ENCODE peak calls at places on chromosomes 1 and 21, in five cellular contexts. One of them, this sample, is unnamed.

GRCh38 chr1:182211364-182211763 is 149.9 kb upstream of the ZNF648 start:
- DNase-seq in uterus: no peak
- DNase-seq in sigmoid colon: no peak
- DNase-seq in heart left ventricle: no peak
- DNase-seq in right lobe of liver: no peak
- DNase-seq in this sample: no peak

GRCh38 chr21:46060596-46061061 is 37.3 kb upstream of the COL6A2 start:
- DNase-seq in uterus: peak; percentile 93
- DNase-seq in sigmoid colon: peak; percentile 95
- DNase-seq in heart left ventricle: peak; percentile 84
- DNase-seq in right lobe of liver: no peak
- DNase-seq in this sample: peak; percentile 82

GRCh38 chr1:87956072-87956471 is 627.4 kb downstream of the LMO4 start:
- DNase-seq in uterus: peak; percentile 33
- DNase-seq in sigmoid colon: peak; percentile 67
- DNase-seq in heart left ventricle: peak; percentile 22
- DNase-seq in right lobe of liver: no peak
- DNase-seq in this sample: no peak

GRCh38 chr1:151606384-151606783 is 5.5 kb upstream of the SNX27 start:
- DNase-seq in uterus: no peak
- DNase-seq in sigmoid colon: no peak
- DNase-seq in heart left ventricle: no peak
- DNase-seq in right lobe of liver: no peak
- DNase-seq in this sample: no peak

GRCh38 chr1:22643928-22644327 is 495 bp downstream of the C1QC start:
- DNase-seq in uterus: no peak
- DNase-seq in sigmoid colon: no peak
- DNase-seq in heart left ventricle: no peak
- DNase-seq in right lobe of liver: no peak
- DNase-seq in this sample: no peak

GRCh38 chr1:3631330-3631729 is 6.5 kb downstream of the TPRG1L start:
- DNase-seq in uterus: no peak
- DNase-seq in sigmoid colon: peak; percentile 61
- DNase-seq in heart left ventricle: no peak
- DNase-seq in right lobe of liver: peak; percentile 20
- DNase-seq in this sample: no peak

GRCh38 chr1:39952359-39953110 is 2.4 kb upstream of the MFSD2A start:
- DNase-seq in uterus: no peak
- DNase-seq in sigmoid colon: no peak
- DNase-seq in heart left ventricle: peak; percentile 42
- DNase-seq in right lobe of liver: no peak
- DNase-seq in this sample: no peak

GRCh38 chr1:245229051-245229450 is 74.3 kb downstream of the KIF26B start:
- DNase-seq in uterus: no peak
- DNase-seq in sigmoid colon: no peak
- DNase-seq in heart left ventricle: no peak
- DNase-seq in right lobe of liver: no peak
- DNase-seq in this sample: no peak

GRCh38 chr21:28267449-28267848 is 725.2 kb downstream of the LTN1 start:
- DNase-seq in uterus: no peak
- DNase-seq in sigmoid colon: no peak
- DNase-seq in heart left ventricle: no peak
- DNase-seq in right lobe of liver: no peak
- DNase-seq in this sample: no peak

GRCh38 chr1:193338194-193338593 is 151.8 kb upstream of the B3GALT2 start:
- DNase-seq in uterus: no peak
- DNase-seq in sigmoid colon: no peak
- DNase-seq in heart left ventricle: no peak
- DNase-seq in right lobe of liver: no peak
- DNase-seq in this sample: no peak

GRCh38 chr1:242198421-242198820 is 199.5 kb upstream of the MAP1LC3C start:
- DNase-seq in uterus: no peak
- DNase-seq in sigmoid colon: no peak
- DNase-seq in heart left ventricle: no peak
- DNase-seq in right lobe of liver: no peak
- DNase-seq in this sample: no peak

GRCh38 chr21:25563399-25564116 is 43.7 kb downstream of the MRPL39 start:
- DNase-seq in uterus: no peak
- DNase-seq in sigmoid colon: no peak
- DNase-seq in heart left ventricle: no peak
- DNase-seq in right lobe of liver: no peak
- DNase-seq in this sample: no peak

GRCh38 chr1:43525995-43526394 is 4.7 kb upstream of the PTPRF start:
- DNase-seq in uterus: no peak
- DNase-seq in sigmoid colon: no peak
- DNase-seq in heart left ventricle: no peak
- DNase-seq in right lobe of liver: no peak
- DNase-seq in this sample: no peak

GRCh38 chr1:1353389-1354151 is 4.4 kb upstream of the DVL1 start:
- DNase-seq in uterus: no peak
- DNase-seq in sigmoid colon: no peak
- DNase-seq in heart left ventricle: no peak
- DNase-seq in right lobe of liver: no peak
- DNase-seq in this sample: no peak

GRCh38 chr1:116904791-116905320 is 4.9 kb upstream of the PTGFRN start:
- DNase-seq in uterus: no peak
- DNase-seq in sigmoid colon: no peak
- DNase-seq in heart left ventricle: no peak
- DNase-seq in right lobe of liver: no peak
- DNase-seq in this sample: no peak

GRCh38 chr1:206900149-206900548 is 2.9 kb downstream of the IL24 start:
- DNase-seq in uterus: no peak
- DNase-seq in sigmoid colon: no peak
- DNase-seq in heart left ventricle: no peak
- DNase-seq in right lobe of liver: no peak
- DNase-seq in this sample: no peak

GRCh38 chr1:205199090-205199930 is 12.2 kb downstream of the DSTYK start:
- DNase-seq in uterus: no peak
- DNase-seq in sigmoid colon: no peak
- DNase-seq in heart left ventricle: no peak
- DNase-seq in right lobe of liver: no peak
- DNase-seq in this sample: no peak

GRCh38 chr1:35408925-35409324 is 140.4 kb downstream of the ZMYM4 start:
- DNase-seq in uterus: no peak
- DNase-seq in sigmoid colon: no peak
- DNase-seq in heart left ventricle: no peak
- DNase-seq in right lobe of liver: no peak
- DNase-seq in this sample: no peak

GRCh38 chr1:44842763-44843655 is at the start of gene PTCH2:
- DNase-seq in uterus: peak; percentile 81
- DNase-seq in sigmoid colon: peak; percentile 93
- DNase-seq in heart left ventricle: peak; percentile 84
- DNase-seq in right lobe of liver: peak; percentile 57
- DNase-seq in this sample: no peak

GRCh38 chr1:31812158-31812829 is 3.5 kb downstream of the SPOCD1 start:
- DNase-seq in uterus: no peak
- DNase-seq in sigmoid colon: no peak
- DNase-seq in heart left ventricle: no peak
- DNase-seq in right lobe of liver: no peak
- DNase-seq in this sample: peak; percentile 21

GRCh38 chr1:210754931-210755670 is 378.8 kb downstream of the KCNH1 start:
- DNase-seq in uterus: no peak
- DNase-seq in sigmoid colon: no peak
- DNase-seq in heart left ventricle: no peak
- DNase-seq in right lobe of liver: no peak
- DNase-seq in this sample: no peak

GRCh38 chr1:152047607-152047953 is 10.8 kb upstream of the S100A11 start:
- DNase-seq in uterus: peak; percentile 84
- DNase-seq in sigmoid colon: peak; percentile 86
- DNase-seq in heart left ventricle: peak; percentile 40
- DNase-seq in right lobe of liver: no peak
- DNase-seq in this sample: peak; percentile 82

GRCh38 chr1:154352581-154353459 is 27.5 kb downstream of the ATP8B2 start:
- DNase-seq in uterus: peak; percentile 42
- DNase-seq in sigmoid colon: no peak
- DNase-seq in heart left ventricle: peak; percentile 44
- DNase-seq in right lobe of liver: peak; percentile 61
- DNase-seq in this sample: peak; percentile 90

GRCh38 chr1:154352245-154352580 is 26.9 kb downstream of the ATP8B2 start:
- DNase-seq in uterus: no peak
- DNase-seq in sigmoid colon: no peak
- DNase-seq in heart left ventricle: no peak
- DNase-seq in right lobe of liver: no peak
- DNase-seq in this sample: no peak

GRCh38 chr1:154353460-154353904 is 28.2 kb downstream of the ATP8B2 start:
- DNase-seq in uterus: peak; percentile 41
- DNase-seq in sigmoid colon: no peak
- DNase-seq in heart left ventricle: no peak
- DNase-seq in right lobe of liver: no peak
- DNase-seq in this sample: no peak

GRCh38 chr1:154351363-154352068 is 26.2 kb downstream of the ATP8B2 start:
- DNase-seq in uterus: no peak
- DNase-seq in sigmoid colon: no peak
- DNase-seq in heart left ventricle: no peak
- DNase-seq in right lobe of liver: peak; percentile 51
- DNase-seq in this sample: no peak

DNA sequence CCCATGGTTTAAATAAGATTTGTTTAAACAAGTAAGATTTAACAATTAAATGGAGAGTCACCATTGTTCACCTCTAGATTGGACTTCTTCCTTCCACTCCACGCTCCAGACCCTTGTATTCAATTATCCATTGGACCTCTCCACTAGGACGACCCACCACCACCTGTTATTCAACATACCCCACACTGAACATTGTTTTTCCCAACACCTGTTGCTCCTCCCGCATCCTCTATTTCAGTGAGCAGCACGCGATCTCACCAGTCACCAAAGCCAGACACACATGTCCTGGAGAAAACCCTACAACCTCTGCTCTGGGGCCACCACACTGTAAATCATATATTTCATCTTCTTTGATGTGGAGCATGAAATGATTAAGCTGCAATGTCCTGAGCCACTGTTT is 28.6 kb downstream of the ATP8B2 start:
- DNase-seq in uterus: no peak
- DNase-seq in sigmoid colon: no peak
- DNase-seq in heart left ventricle: no peak
- DNase-seq in right lobe of liver: no peak
- DNase-seq in this sample: no peak
- TF ChIP-seq CTCF in uterus: no peak
- TF ChIP-seq CTCF in sigmoid colon: no peak
- TF ChIP-seq CTCF in heart left ventricle: no peak
- TF ChIP-seq CTCF in right lobe of liver: no peak
- TF ChIP-seq CTCF in this sample: no peak

DNA sequence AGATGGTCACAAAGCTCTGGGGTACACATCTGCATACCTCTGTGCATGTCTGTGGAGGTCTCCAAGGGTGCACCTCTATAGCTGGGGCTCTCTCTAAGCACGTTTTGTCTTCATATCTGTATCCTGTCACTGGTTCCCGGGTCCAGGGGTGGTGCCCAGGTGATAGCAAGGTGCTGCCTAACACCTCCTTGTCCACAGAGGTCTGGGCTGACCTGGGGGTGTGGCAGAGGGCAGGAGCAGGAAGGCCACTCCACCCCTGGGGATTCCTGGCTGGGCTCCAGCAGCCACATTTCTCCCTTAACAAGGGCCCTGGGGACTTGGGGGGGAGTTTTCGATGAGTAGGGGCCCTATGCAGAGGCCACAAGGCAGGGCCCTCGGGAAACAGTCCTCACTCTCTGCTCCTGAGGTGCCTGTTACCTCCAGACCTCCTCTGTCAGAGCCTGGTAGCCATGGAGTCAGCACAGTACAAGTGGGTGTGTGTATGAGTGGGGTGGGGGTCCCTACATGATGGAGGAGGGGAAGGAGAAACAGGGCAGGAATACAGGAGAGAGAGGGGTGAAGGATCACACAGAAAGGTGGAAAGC is 7.0 kb upstream of the CDCP2 start:
- DNase-seq in uterus: no peak
- DNase-seq in sigmoid colon: no peak
- DNase-seq in heart left ventricle: no peak
- DNase-seq in right lobe of liver: no peak
- DNase-seq in this sample: no peak
- H3K4me3 ChIP-seq in uterus: no peak overlapping the region
- H3K4me3 ChIP-seq in sigmoid colon: no peak overlapping the region
- H3K4me3 ChIP-seq in heart left ventricle: no peak overlapping the region
- H3K4me3 ChIP-seq in right lobe of liver: no peak overlapping the region
- H3K4me3 ChIP-seq in this sample: no peak overlapping the region

GRCh38 chr1:109932232-109932631 is 21.6 kb downstream of the CSF1 start:
- DNase-seq in uterus: no peak
- DNase-seq in sigmoid colon: no peak
- DNase-seq in heart left ventricle: no peak
- DNase-seq in right lobe of liver: no peak
- DNase-seq in this sample: peak; percentile 36

GRCh38 chr1:109932679-109933078 is 22.0 kb downstream of the CSF1 start:
- DNase-seq in uterus: no peak
- DNase-seq in sigmoid colon: no peak
- DNase-seq in heart left ventricle: no peak
- DNase-seq in right lobe of liver: no peak
- DNase-seq in this sample: peak; percentile 56

GRCh38 chr1:109929588-109930251 is 19.1 kb downstream of the CSF1 start:
- DNase-seq in uterus: no peak
- DNase-seq in sigmoid colon: no peak
- DNase-seq in heart left ventricle: no peak
- DNase-seq in right lobe of liver: no peak
- DNase-seq in this sample: peak; percentile 80

GRCh38 chr1:109930252-109930993 is 19.8 kb downstream of the CSF1 start:
- DNase-seq in uterus: no peak
- DNase-seq in sigmoid colon: no peak
- DNase-seq in heart left ventricle: no peak
- DNase-seq in right lobe of liver: no peak
- DNase-seq in this sample: no peak

DNA sequence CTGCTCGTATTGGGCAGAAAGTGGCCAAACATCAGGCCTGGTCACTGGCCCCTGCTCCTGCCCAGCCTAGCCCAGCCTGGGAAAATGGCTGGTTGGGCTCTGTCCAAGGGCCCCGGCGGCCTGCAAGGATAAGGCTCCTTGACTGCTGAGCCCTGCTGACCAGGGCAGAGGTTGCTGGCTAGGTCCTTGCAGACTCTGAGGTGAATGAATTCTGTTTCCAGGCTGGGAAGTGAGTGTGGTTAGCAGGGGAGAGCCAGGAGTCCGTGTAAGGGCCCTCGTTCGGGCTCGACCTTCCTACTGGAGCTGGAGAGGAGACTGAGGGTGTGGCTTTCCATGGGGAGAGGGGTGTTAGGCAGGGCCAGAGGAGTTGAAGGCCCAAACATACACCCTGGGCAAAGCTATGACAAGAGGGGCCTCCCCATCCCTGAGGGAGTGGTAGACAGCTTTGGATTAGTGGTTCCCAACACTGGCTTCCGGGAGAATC is 20.6 kb downstream of the CSF1 start:
- DNase-seq in uterus: peak; percentile 77
- DNase-seq in sigmoid colon: peak; percentile 84
- DNase-seq in heart left ventricle: peak; percentile 91
- DNase-seq in right lobe of liver: peak; percentile 81
- DNase-seq in this sample: peak; percentile 94
- TF ChIP-seq POLR2A in uterus: no peak
- TF ChIP-seq POLR2A in sigmoid colon: no peak
- TF ChIP-seq POLR2A in heart left ventricle: no peak
- TF ChIP-seq POLR2A in right lobe of liver: no peak
- TF ChIP-seq POLR2A in this sample: no peak

DNA sequence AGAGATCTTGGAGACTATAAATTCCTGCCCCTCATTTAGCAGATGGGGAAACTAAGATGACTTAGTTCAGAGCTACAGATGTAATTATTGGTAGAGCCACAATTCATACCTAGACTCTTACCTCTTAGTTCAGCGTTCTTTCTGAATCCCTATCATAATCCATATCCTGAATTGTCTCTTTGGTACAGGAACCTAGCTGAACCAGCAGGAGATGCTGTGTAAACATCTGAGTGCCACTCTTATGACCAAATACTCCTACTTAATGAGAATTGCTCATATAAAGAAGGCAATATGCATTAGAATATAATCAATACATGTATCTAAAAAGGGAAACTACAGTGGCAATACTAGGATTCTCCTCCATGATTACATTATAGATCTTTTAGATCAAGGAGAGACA is 459.0 kb downstream of the SIPA1L2 start:
- DNase-seq in uterus: no peak
- DNase-seq in sigmoid colon: no peak
- DNase-seq in heart left ventricle: no peak
- DNase-seq in right lobe of liver: no peak
- DNase-seq in this sample: no peak
- TF ChIP-seq CTCF in uterus: no peak
- TF ChIP-seq CTCF in sigmoid colon: no peak
- TF ChIP-seq CTCF in heart left ventricle: no peak
- TF ChIP-seq CTCF in right lobe of liver: no peak
- TF ChIP-seq CTCF in this sample: no peak

This sample was measured in lower leg skin.